ENCODE peak calls at places on chromosomes 5 and 9, in nine cellular contexts. R, K, E, T, Q, P, F, M and U are unnamed samples. For H3K27me3 and H3K4me1, the result is how much of the 10 kb centered on the place peaks cover.

GRCh38 chr9:91720313-91720712 is 229.7 kb downstream of the ROR2 start:
- DNase-seq in K (no peak), T (no peak), Q (no peak), F (no peak), E (no peak), P (no peak), M (no peak), R (no peak), U (no peak)

GRCh38 chr9:137575382-137575724 is 3.4 kb downstream of the DPH7 start:
- DNase-seq in P (no peak), Q (no peak), T (no peak), R (no peak), K (peak), M (no peak), E (no peak), F (no peak), U (no peak)

GRCh38 chr5:40210705-40211104 is 469.0 kb upstream of the PTGER4 start:
- DNase-seq in E (no peak), Q (no peak), P (no peak), R (no peak), T (no peak), K (no peak), F (no peak), M (no peak), U (no peak)

GRCh38 chr5:72209515-72210115 is 102.3 kb downstream of the MAP1B start:
- DNase-seq in M (no peak), F (peak), P (peak), T (no peak), E (no peak), K (no peak), R (no peak), Q (no peak), U (peak)

GRCh38 chr9:104232781-104233341 is 138.8 kb downstream of the SMC2 start:
- DNase-seq in T (no peak), R (no peak), M (no peak), E (no peak), K (no peak), P (no peak), Q (no peak), F (no peak), U (no peak)

GRCh38 chr5:44178414-44178813 is 210.8 kb downstream of the FGF10 start:
- DNase-seq in E (no peak), F (no peak), T (no peak), R (no peak), Q (no peak), M (no peak), P (no peak), K (no peak), U (no peak)

GRCh38 chr5:60722416-60722815 is 22.4 kb upstream of the DEPDC1B start:
- DNase-seq in K (no peak), F (no peak), M (no peak), P (no peak), T (no peak), Q (no peak), R (no peak), E (no peak), U (no peak)

GRCh38 chr5:59640411-59640810 is 253.1 kb downstream of the PDE4D start:
- DNase-seq in E (no peak), R (no peak), P (no peak), F (no peak), M (no peak), Q (peak), T (no peak), K (no peak), U (no peak)

GRCh38 chr9:135586601-135587109 is 25.1 kb downstream of the PAEP start:
- DNase-seq in F (no peak), K (no peak), T (no peak), R (no peak), E (no peak), M (no peak), Q (no peak), P (peak), U (peak)

GRCh38 chr5:64612349-64612961 is 77.8 kb upstream of the SHISAL2B start:
- DNase-seq in Q (no peak), F (peak), R (peak), E (no peak), K (no peak), T (peak), P (no peak), M (no peak), U (no peak)

GRCh38 chr5:149054416-149054815 is 8.4 kb downstream of the SH3TC2 start:
- DNase-seq in P (no peak), Q (no peak), F (no peak), K (no peak), M (no peak), E (no peak), R (no peak), T (no peak), U (no peak)

GRCh38 chr9:14383296-14383695 is 69.4 kb upstream of the NFIB start:
- DNase-seq in R (peak), T (peak), P (no peak), E (no peak), K (no peak), M (no peak), Q (no peak), F (no peak), U (no peak)

GRCh38 chr9:107833295-107833694 is 343.7 kb upstream of the KLF4 start:
- DNase-seq in T (no peak), R (no peak), E (no peak), P (no peak), K (no peak), F (no peak), M (no peak), Q (no peak), U (no peak)

GRCh38 chr9:88775037-88775471 is 216.2 kb upstream of the S1PR3 start:
- DNase-seq in R (no peak), T (no peak), K (no peak), Q (no peak), F (peak), E (no peak), P (peak), M (no peak), U (no peak)

GRCh38 chr5:17217421-17218352 is at the start of gene BASP1:
- DNase-seq in K (no peak), F (peak), T (no peak), R (peak), M (no peak), Q (peak), P (peak), E (peak), U (peak)

GRCh38 chr5:17216974-17217325 is 481 bp upstream of the BASP1 start:
- DNase-seq in P (no peak), Q (no peak), E (peak), K (no peak), R (peak), M (no peak), T (no peak), F (peak), U (peak)

GRCh38 chr5:17213938-17214337 is 3.5 kb upstream of the BASP1 start:
- DNase-seq in F (no peak), T (no peak), M (no peak), P (no peak), K (no peak), E (no peak), R (no peak), Q (no peak), U (no peak)

GRCh38 chr5:17218353-17219005 is 1.0 kb downstream of the BASP1 start:
- DNase-seq in M (no peak), F (peak), E (peak), Q (peak), T (no peak), K (no peak), R (peak), P (no peak), U (peak)

GRCh38 chr5:17216176-17216973 is 1.1 kb upstream of the BASP1 start:
- DNase-seq in M (no peak), E (peak), Q (peak), K (peak), P (peak), T (peak), R (peak), F (peak), U (peak)
- H3K4me3 ChIP-seq in M (no peak), E (peak), Q (peak), K (peak), P (peak), T (no peak), R (no peak), F (peak), U (no peak)

GRCh38 chr5:173230741-173231380 is 4.1 kb downstream of the NKX2-5 start:
- DNase-seq in F (no peak), K (no peak), P (no peak), T (no peak), M (no peak), Q (no peak), R (no peak), E (no peak), U (no peak)
- H3K27me3 ChIP-seq in F (under half), K (under half), P (half or more), T (under half), M (under half), Q (half or more), R (half or more), E (half or more), U (under half)

DNA sequence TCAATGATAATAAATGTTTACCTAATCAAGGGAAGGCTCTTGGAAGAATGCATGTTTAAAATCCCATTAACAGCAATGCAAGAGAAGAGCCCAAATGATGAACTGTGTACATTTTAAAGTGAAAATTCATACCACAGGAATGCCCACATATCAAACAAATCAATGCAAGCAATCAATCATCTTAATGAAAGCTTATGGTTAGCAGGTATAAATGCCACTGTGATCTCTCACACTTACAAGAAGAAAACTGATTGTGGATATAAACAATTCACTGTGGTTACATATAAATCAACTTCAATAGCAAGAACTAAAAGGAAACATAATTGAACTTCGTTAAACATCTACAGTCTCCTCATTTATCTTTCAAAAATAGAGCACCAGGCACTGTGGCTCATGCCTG is 161.0 kb upstream of the RORB start:
- DNase-seq in M (no peak), T (no peak), F (no peak), P (no peak), E (no peak), Q (no peak), K (no peak), R (no peak), U (no peak)
- H3K4me1 ChIP-seq in M (under half), T (half or more), F (under half), P (under half), E (under half), Q (under half), K (under half), R (under half), U (under half)

DNA sequence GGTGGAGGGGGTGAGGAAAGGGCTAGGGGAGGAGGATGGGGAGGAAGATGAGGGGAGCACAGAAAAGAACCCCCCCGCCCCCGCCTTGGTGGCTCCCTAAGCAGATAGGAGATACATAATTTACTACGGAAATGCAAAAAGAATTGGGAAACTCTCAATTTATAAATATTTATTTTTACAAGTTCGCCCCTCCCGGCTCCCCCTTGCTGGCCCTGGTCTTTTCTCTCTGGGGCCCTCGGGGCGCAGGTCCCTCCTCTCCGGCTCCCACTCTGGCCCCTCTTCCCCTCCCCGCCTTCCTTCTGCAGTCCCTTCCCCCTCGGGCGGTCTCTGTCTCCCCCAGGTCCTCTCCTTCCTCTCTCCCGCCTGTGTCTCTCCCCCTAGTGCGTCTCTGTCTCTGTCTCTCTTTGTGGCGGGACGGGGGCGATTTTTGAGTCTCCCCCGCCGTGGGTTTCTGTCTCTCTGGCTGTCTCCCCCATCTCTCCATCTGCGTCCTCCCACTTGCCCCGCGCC is 173.6 kb upstream of the IER5L start:
- DNase-seq in P (peak), M (no peak), Q (no peak), K (no peak), F (no peak), E (no peak), R (no peak), T (no peak), U (no peak)
- H3K4me3 ChIP-seq in P (peak), M (peak), Q (peak), K (no peak), F (peak), E (peak), R (peak), T (no peak), U (peak)

DNA sequence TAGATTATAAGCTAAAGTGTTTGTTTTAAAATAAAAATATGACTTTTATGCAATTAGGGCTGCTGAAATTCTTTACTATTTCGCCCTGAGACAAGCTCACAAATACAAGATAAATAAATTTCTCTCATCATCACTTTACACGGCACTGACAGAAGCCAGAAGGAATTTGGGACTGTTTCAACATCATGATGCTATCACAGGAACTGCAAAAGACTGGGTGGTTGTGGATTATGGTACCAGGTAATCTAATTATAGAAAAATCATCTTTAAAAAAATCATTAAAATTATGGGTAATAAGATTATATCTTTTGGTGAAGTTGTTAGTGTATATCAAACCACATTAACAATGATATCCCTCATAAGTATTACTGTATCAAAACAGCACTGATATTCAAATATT is 95.0 kb downstream of the MAN2A1 start:
- DNase-seq in E (no peak), R (no peak), M (no peak), T (no peak), K (no peak), F (no peak), P (no peak), Q (no peak), U (no peak)
- H3K27me3 ChIP-seq in E (under half), R (under half), M (under half), T (under half), K (under half), F (under half), P (under half), Q (under half), U (under half)

DNA sequence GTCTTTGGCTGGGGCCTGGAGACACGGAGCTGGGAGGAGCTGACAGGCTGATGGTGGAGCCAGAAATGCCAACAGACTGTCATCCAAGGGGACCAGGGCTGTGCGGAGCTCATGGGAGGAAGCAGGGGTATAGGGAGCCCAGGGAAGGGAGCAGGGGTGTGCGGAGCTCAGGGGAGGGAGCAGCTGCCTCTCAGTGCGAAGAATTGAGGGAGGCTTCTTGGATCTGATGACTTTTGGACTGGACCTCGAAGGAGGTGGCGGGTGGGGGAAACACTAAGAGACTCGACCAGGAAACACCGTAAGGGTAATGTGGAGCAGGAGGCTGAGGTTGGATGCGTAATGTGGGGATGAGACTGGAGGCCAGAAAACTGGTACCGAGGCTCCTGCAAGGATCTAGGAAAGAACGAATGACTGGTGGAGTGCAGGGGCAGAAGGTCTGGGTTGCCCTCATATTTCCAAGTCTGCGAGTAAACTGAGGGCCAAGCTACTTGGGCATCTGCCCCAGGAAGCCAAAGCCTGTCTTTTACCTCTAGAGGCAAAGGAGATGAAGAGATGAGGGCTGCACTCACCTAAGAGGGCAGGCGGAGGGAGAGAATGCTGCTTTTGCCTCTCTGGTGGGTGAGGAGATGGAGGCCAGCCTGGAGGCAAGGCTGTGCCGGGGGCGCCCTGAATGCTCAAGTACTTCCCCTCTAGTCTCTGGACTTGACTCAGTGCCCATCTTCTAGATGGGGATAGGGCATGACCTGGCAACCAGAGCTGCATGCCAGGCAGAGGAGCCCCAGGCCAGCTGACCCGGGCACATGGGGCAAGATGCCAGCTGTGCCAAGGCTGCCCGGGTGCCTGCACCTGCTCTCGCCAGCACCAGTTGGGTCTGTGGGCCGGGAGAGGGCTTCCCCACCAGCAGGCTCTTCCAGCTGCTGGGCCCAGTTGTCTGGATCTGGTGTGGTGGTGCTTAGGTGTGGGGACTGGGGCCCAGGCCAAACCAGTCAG is 2.3 kb downstream of the PTGS1 start:
- DNase-seq in M (no peak), R (no peak), K (no peak), T (no peak), F (no peak), Q (no peak), E (no peak), P (peak), U (no peak)
- H3K4me1 ChIP-seq in M (under half), R (under half), K (under half), T (under half), F (under half), Q (under half), E (under half), P (half or more), U (under half)